ENCODE peak calls at places on chromosomes 7 and 10, in six cellular contexts. G, T, P, J, E and I are unnamed samples.

GRCh38 chr10:7889947-7890542 is 71.7 kb downstream of the TAF3 start:
- DNase-seq in E (no peak), P (no peak), T (no peak), G (no peak), J (no peak), I (no peak)

GRCh38 chr7:33190688-33191304 is 61.4 kb downstream of the BBS9 start:
- DNase-seq in P (no peak), T (no peak), J (no peak), G (no peak), E (no peak), I (no peak)

GRCh38 chr10:129522041-129522585 is 55.1 kb downstream of the MGMT start:
- DNase-seq in J (no peak), P (no peak), T (no peak), E (no peak), G (no peak), I (no peak)

GRCh38 chr7:98251251-98251843 is 685 bp downstream of the TECPR1 start:
- DNase-seq in E (no peak), T (peak; percentile 49), G (no peak), J (peak; percentile 89), P (no peak), I (peak; percentile 60)

GRCh38 chr7:41148521-41148951 is 554.4 kb downstream of the INHBA start:
- DNase-seq in J (no peak), T (peak; percentile 31), E (no peak), P (no peak), G (no peak), I (peak; percentile 35)

GRCh38 chr10:76007206-76007605 is 575.8 kb downstream of the LRMDA start:
- DNase-seq in J (no peak), P (no peak), E (no peak), G (no peak), T (no peak), I (no peak)

GRCh38 chr7:80240265-80241025 is 105.8 kb downstream of the GNAI1 start:
- DNase-seq in G (no peak), P (no peak), T (no peak), E (no peak), J (no peak), I (peak; percentile 51)

GRCh38 chr7:90603346-90603745 is 7.2 kb downstream of the CDK14 start:
- DNase-seq in E (no peak), J (no peak), T (no peak), P (no peak), G (no peak), I (no peak)

GRCh38 chr10:116451956-116452720 is 24.5 kb downstream of the PNLIPRP3 start:
- DNase-seq in G (no peak), P (no peak), E (no peak), J (no peak), T (no peak), I (no peak)

GRCh38 chr10:48206470-48207250 is 67.8 kb downstream of the FRMPD2 start:
- DNase-seq in J (no peak), E (no peak), T (no peak), P (no peak), G (no peak), I (no peak)

GRCh38 chr10:78905015-78905939 is 163.5 kb upstream of the ZMIZ1 start:
- DNase-seq in E (no peak), P (no peak), J (no peak), T (no peak), G (no peak), I (no peak)

GRCh38 chr7:35797311-35797710 is 3.5 kb upstream of the SEPTIN7 start:
- DNase-seq in E (no peak), P (no peak), G (no peak), T (no peak), J (no peak), I (no peak)

GRCh38 chr7:82441916-82442478 is 1.6 kb downstream of the CACNA2D1 start:
- DNase-seq in P (no peak), E (no peak), G (no peak), T (no peak), J (no peak), I (peak; percentile 53)

GRCh38 chr7:129376778-129377700 is 57.2 kb upstream of the STRIP2 start:
- DNase-seq in T (no peak), E (no peak), G (no peak), J (no peak), P (no peak), I (peak; percentile 36)

GRCh38 chr7:73342645-73343044 is 14.7 kb downstream of the FKBP6 start:
- DNase-seq in T (no peak), P (no peak), E (peak; percentile 67), J (peak; percentile 44), G (no peak), I (peak; percentile 53)

GRCh38 chr7:95540366-95540765 is 54.6 kb downstream of the ASB4 start:
- DNase-seq in E (no peak), J (no peak), P (no peak), T (no peak), G (no peak), I (no peak)

GRCh38 chr10:89480047-89480446 is 55.3 kb downstream of the SLC16A12 start:
- DNase-seq in J (peak; percentile 26), E (no peak), G (no peak), P (no peak), T (no peak), I (no peak)

GRCh38 chr7:94423865-94424264 is 29.2 kb downstream of the COL1A2 start:
- DNase-seq in J (no peak), P (no peak), T (peak; percentile 5), E (no peak), G (no peak), I (no peak)

GRCh38 chr10:15168296-15168780 is at the start of gene NMT2:
- DNase-seq in G (no peak), T (peak; percentile 82), E (peak; percentile 81), J (no peak), P (no peak), I (peak; percentile 81)

DNA sequence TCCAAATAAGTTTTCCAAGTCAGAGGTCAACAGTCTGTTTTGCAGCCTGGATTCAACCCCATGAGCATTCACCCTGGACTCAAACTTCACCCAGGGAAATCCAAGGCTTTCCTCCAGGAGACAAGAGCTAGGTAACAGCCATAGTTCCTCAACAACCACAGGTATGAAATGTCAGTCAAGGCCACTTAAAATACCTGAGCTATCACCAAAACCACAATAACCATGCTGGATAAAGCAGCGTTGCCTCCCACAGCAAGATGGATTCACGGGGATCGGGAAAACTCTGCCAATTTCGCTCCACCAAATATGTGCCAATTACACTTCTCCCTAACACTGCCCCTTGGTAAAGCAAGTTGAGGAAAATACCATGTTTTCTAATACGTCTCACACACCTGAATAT is 444.1 kb upstream of the KLF6 start:
- DNase-seq in G (no peak), E (no peak), J (no peak), T (no peak), P (no peak), I (no peak)
- TF ChIP-seq POLR2A in G (no peak), E (no peak), J (no peak), T (no peak), P (no peak), I (no peak)

DNA sequence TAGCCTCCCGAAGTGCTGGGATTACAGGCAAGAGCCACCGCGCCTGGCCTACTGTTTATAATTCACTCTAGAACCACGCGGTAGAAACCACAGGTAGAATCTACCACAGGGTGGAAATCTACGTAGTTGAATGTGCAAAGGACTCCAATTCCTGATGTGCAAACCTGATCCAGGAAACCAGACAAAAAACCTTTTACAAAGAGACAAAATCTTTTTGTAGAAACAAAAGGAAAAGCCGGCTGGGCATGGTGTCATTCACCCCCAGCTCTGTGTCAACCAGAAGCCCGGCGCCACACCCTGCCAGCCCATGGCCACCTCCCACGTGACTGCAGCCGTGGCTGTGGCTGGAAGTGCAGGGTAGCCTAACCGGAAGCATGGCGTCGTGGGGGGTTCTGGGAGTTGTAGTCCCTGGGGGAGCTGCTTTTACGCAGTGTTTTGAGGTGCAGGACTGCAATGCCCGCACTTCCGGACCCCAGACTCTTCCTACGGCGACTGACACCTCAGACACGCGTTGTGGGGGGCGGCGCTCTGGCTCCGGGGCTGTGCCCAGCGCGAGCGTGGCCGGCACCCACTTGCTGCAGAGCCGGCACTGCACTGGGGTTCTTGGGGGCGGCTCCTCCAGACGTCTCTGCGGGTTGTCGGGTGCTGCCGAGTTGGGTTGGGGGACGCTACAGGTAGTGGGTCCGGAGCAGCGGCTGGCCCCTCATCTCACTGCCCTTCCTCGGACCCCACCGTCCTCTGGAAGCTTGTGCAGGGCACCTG is 41.5 kb upstream of the RNF216 start:
- DNase-seq in G (peak; percentile 77), T (peak; percentile 100), J (peak; percentile 96), E (peak; percentile 97), P (peak; percentile 91), I (peak; percentile 88)
- TF ChIP-seq POLR2A in G (peak; percentile 70), T (peak; percentile 66), J (no peak), E (peak; percentile 46), P (peak; percentile 60), I (peak; percentile 66)

GRCh38 chr10:59037018-59037389 is 139.4 kb upstream of the PHYHIPL start:
- DNase-seq in E (no peak), J (no peak), G (no peak), P (no peak), T (no peak), I (no peak)
- TF ChIP-seq POLR2A in E (no peak), J (no peak), G (no peak), P (no peak), T (no peak), I (no peak)

GRCh38 chr10:28676297-28676967 is 889 bp upstream of the BAMBI start:
- DNase-seq in G (no peak), E (no peak), T (no peak), P (no peak), J (peak; percentile 33), I (peak; percentile 34)

GRCh38 chr10:28679941-28680752 is 2.8 kb downstream of the BAMBI start:
- DNase-seq in J (no peak), T (no peak), P (no peak), E (no peak), G (no peak), I (peak; percentile 57)

GRCh38 chr10:28676968-28677888 is at the start of gene BAMBI:
- DNase-seq in G (no peak), P (peak; percentile 78), T (peak; percentile 81), J (peak; percentile 93), E (peak; percentile 49), I (peak; percentile 92)

GRCh38 chr10:28678687-28679457 is 1.6 kb downstream of the BAMBI start:
- DNase-seq in P (no peak), J (no peak), E (no peak), G (no peak), T (no peak), I (peak; percentile 49)

DNA sequence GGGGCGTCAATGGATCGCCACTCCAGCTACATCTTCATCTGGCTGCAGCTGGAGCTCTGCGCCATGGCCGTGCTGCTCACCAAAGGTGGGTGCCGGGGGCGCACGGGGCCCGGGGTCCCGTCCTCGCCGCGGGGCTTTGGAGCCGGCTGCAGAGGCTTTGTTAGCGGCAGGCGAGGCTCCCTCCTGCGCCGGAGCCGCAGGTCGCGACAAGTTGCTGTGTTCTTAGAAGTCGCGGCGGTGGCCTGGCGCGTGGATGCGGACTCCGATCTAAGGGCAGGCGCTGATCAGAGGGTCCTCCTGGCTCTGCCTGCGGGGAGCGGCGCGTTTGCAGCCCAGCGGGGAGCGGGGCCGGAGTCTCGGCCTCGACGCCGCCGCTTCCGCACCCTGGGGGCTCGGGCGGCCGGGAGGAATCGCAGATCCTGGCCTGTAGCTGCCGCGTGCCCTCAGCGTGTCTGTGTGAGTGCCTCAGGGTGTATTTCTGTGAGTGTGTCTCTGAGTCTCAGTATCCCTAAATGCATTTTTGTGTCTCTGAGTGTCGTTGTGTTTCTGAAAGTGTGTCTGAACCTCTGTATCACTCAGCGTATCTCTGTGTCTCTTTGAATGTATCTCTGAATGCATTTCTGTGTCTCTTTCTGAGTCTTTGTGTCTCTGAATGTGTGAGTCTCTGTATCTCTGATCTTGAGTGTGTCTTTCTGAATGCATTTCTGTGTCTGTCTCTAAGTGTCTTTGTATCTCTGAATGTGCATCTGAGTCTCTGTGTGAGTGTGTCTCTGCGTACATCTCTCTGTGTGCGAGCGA is 767 bp downstream of the BAMBI start:
- DNase-seq in G (no peak), E (no peak), J (peak; percentile 30), P (no peak), T (no peak), I (peak; percentile 59)
- TF ChIP-seq POLR2A in G (no peak), E (no peak), J (no peak), P (no peak), T (no peak), I (no peak)